ENCODE peak calls at places on chromosomes 6 and 20, in six cellular contexts. I, N, P, U, V and G are unnamed samples.

GRCh38 chr6:166712554-166713228 is 85.6 kb upstream of the RPS6KA2 start:
- DNase-seq in I (no peak), N (no peak), P (no peak), U (no peak), V (no peak), G (no peak)

GRCh38 chr6:166989427-166990034 is 9.7 kb upstream of the CEP43 start:
- DNase-seq in I (no peak), N (no peak), P (peak; percentile 46), U (peak; percentile 18), V (peak; percentile 47), G (no peak)

GRCh38 chr20:8388707-8389106 is 256.6 kb downstream of the PLCB1 start:
- DNase-seq in I (no peak), N (no peak), P (no peak), U (no peak), V (no peak), G (no peak)

GRCh38 chr20:21715193-21715881 is 9.9 kb downstream of the PAX1 start:
- DNase-seq in I (no peak), N (no peak), P (no peak), U (no peak), V (no peak), G (no peak)

GRCh38 chr20:13546497-13547131 is 92.1 kb downstream of the TASP1 start:
- DNase-seq in I (peak; percentile 17), N (no peak), P (peak; percentile 93), U (peak; percentile 54), V (peak; percentile 53), G (peak; percentile 56)

GRCh38 chr6:44932651-44933091 is 395.5 kb upstream of the RUNX2 start:
- DNase-seq in I (no peak), N (no peak), P (no peak), U (no peak), V (peak; percentile 39), G (no peak)

GRCh38 chr6:150830409-150831165 is 34.9 kb upstream of the MTHFD1L start:
- DNase-seq in I (no peak), N (no peak), P (peak; percentile 9), U (no peak), V (no peak), G (no peak)

GRCh38 chr20:57224641-57225138 is 41.8 kb downstream of the BMP7 start:
- DNase-seq in I (no peak), N (no peak), P (no peak), U (no peak), V (no peak), G (no peak)

GRCh38 chr6:111803384-111803783 is 69.9 kb downstream of the FYN start:
- DNase-seq in I (no peak), N (no peak), P (no peak), U (no peak), V (no peak), G (no peak)

GRCh38 chr6:118783931-118784528 is 109.9 kb upstream of the ASF1A start:
- DNase-seq in I (no peak), N (no peak), P (peak; percentile 68), U (no peak), V (no peak), G (no peak)

GRCh38 chr20:21269772-21270171 is 33.4 kb upstream of the XRN2 start:
- DNase-seq in I (no peak), N (no peak), P (no peak), U (no peak), V (no peak), G (no peak)

GRCh38 chr20:44896583-44896982 is 11.1 kb downstream of the YWHAB start:
- DNase-seq in I (no peak), N (no peak), P (no peak), U (no peak), V (no peak), G (no peak)

GRCh38 chr6:169839898-169840631 is 88.6 kb downstream of the ERMARD start:
- DNase-seq in I (no peak), N (peak; percentile 56), P (no peak), U (no peak), V (no peak), G (no peak)

GRCh38 chr6:10719386-10720228 is 3.3 kb upstream of the TMEM14C start:
- DNase-seq in I (no peak), N (no peak), P (peak; percentile 62), U (no peak), V (no peak), G (no peak)

GRCh38 chr20:62065669-62066338 is at the start of gene TAF4:
- DNase-seq in I (no peak), N (peak; percentile 94), P (peak; percentile 78), U (peak; percentile 30), V (peak; percentile 73), G (no peak)

GRCh38 chr6:169967687-169968086 is 216.3 kb downstream of the ERMARD start:
- DNase-seq in I (no peak), N (no peak), P (no peak), U (no peak), V (no peak), G (no peak)

GRCh38 chr6:112443666-112444065 is 96.5 kb downstream of the RFPL4B start:
- DNase-seq in I (no peak), N (no peak), P (no peak), U (peak; percentile 88), V (no peak), G (no peak)

GRCh38 chr20:22743426-22743825 is 159.1 kb upstream of the FOXA2 start:
- DNase-seq in I (no peak), N (no peak), P (no peak), U (no peak), V (no peak), G (no peak)

GRCh38 chr6:151807513-151808330 is at the start of gene ESR1:
- DNase-seq in I (no peak), N (peak; percentile 82), P (peak; percentile 46), U (peak; percentile 2), V (no peak), G (no peak)

GRCh38 chr6:134706153-134706552 is 243.7 kb downstream of the ALDH8A1 start:
- DNase-seq in I (no peak), N (no peak), P (no peak), U (no peak), V (no peak), G (no peak)

GRCh38 chr6:154555075-154555677 is 44.7 kb upstream of the CNKSR3 start:
- DNase-seq in I (peak; percentile 47), N (no peak), P (peak; percentile 66), U (no peak), V (no peak), G (no peak)

GRCh38 chr6:129929433-129929832 is 68.3 kb upstream of the TMEM244 start:
- DNase-seq in I (peak; percentile 24), N (no peak), P (peak; percentile 29), U (peak; percentile 76), V (no peak), G (no peak)

GRCh38 chr20:11686900-11687543 is 230.7 kb upstream of the BTBD3 start:
- DNase-seq in I (no peak), N (peak; percentile 73), P (peak; percentile 25), U (no peak), V (no peak), G (no peak)

GRCh38 chr20:56440346-56441007 is 27.9 kb upstream of the RTF2 start:
- DNase-seq in I (no peak), N (no peak), P (no peak), U (no peak), V (peak; percentile 38), G (no peak)

GRCh38 chr6:163526356-163526755 is 111.8 kb downstream of the QKI start:
- DNase-seq in I (no peak), N (no peak), P (no peak), U (no peak), V (no peak), G (no peak)

GRCh38 chr6:170088349-170088951 is 202.4 kb downstream of the DLL1 start:
- DNase-seq in I (no peak), N (peak; percentile 78), P (no peak), U (no peak), V (no peak), G (no peak)

GRCh38 chr20:8018928-8019177 is 708 bp downstream of the TMX4 start:
- DNase-seq in I (no peak), N (no peak), P (no peak), U (no peak), V (no peak), G (no peak)

GRCh38 chr6:162085561-162085960 is 642.0 kb downstream of the PRKN start:
- DNase-seq in I (no peak), N (no peak), P (no peak), U (no peak), V (no peak), G (no peak)

GRCh38 chr6:134145786-134146185 is 93.4 kb upstream of the SLC2A12 start:
- DNase-seq in I (no peak), N (no peak), P (peak; percentile 62), U (no peak), V (no peak), G (no peak)

GRCh38 chr6:108560463-108561308 is at the start of gene FOXO3:
- DNase-seq in I (no peak), N (peak; percentile 98), P (peak; percentile 85), U (peak; percentile 79), V (peak; percentile 62), G (no peak)

GRCh38 chr6:13417431-13417830 is 70.0 kb downstream of the GFOD1 start:
- DNase-seq in I (no peak), N (no peak), P (no peak), U (no peak), V (no peak), G (no peak)

GRCh38 chr6:36642913-36643817 is 35.3 kb upstream of the CDKN1A start:
- DNase-seq in I (no peak), N (no peak), P (peak; percentile 87), U (no peak), V (no peak), G (no peak)

GRCh38 chr20:59825944-59826759 is 107.3 kb downstream of the SYCP2 start:
- DNase-seq in I (no peak), N (no peak), P (peak; percentile 74), U (no peak), V (no peak), G (no peak)

GRCh38 chr20:57603120-57603519 is 17.1 kb downstream of the ZBP1 start:
- DNase-seq in I (no peak), N (peak; percentile 8), P (no peak), U (no peak), V (no peak), G (no peak)

GRCh38 chr20:4406627-4407026 is 315.1 kb upstream of the PRND start:
- DNase-seq in I (peak; percentile 7), N (no peak), P (peak; percentile 69), U (peak; percentile 28), V (no peak), G (no peak)

GRCh38 chr6:3501826-3502505 is 45.1 kb upstream of the SLC22A23 start:
- DNase-seq in I (no peak), N (no peak), P (no peak), U (no peak), V (no peak), G (no peak)

GRCh38 chr20:38075161-38075998 is 41.8 kb downstream of the RPRD1B start:
- DNase-seq in I (no peak), N (no peak), P (no peak), U (no peak), V (no peak), G (no peak)